ENCODE peak calls at places on chromosomes 6 and 20, in eight cellular contexts. C is Kasumi-1; G is cerebellar cortex; M is cardiac fibroblast; L is RWPE1; V is naive thymus-derived CD4-positive, alpha-beta T cell; W is stimulated activated CD4-positive, alpha-beta T cell treated with anti-CD3 and anti-CD28 coated beads, Interleukin-2, amount 100 ng/mL, for 48 hours; E is A549. K is an unnamed sample.

GRCh38 chr6:154488802-154489437 is 21.6 kb downstream of the CNKSR3 start:
- DNase-seq in C (no peak), G (no peak), M (peak), L (no peak), V (no peak), W (no peak), E (no peak), K (no peak)

GRCh38 chr6:33627876-33628275 is 6.8 kb downstream of the ITPR3 start:
- DNase-seq in C (no peak), G (no peak), M (no peak), L (no peak), V (no peak), W (no peak), E (no peak), K (no peak)

GRCh38 chr6:140274548-140274947 is 900.1 kb upstream of the CITED2 start:
- DNase-seq in C (no peak), G (no peak), M (no peak), L (no peak), V (no peak), W (no peak), E (no peak), K (no peak)

GRCh38 chr20:62476074-62476838 is 461 bp upstream of the GATA5 start:
- DNase-seq in C (no peak), G (no peak), M (no peak), L (no peak), V (no peak), W (no peak), E (no peak), K (no peak)

GRCh38 chr6:104473021-104473429 is 386.7 kb downstream of the HACE1 start:
- DNase-seq in C (no peak), G (peak), M (no peak), L (no peak), V (no peak), W (no peak), E (no peak), K (no peak)

GRCh38 chr6:85470023-85470410 is 20.1 kb downstream of the NT5E start:
- DNase-seq in C (peak), G (no peak), M (no peak), L (no peak), V (no peak), W (no peak), E (no peak), K (no peak)

GRCh38 chr6:36387440-36388303 is at the start of gene ETV7:
- DNase-seq in C (no peak), G (no peak), M (peak), L (peak), V (no peak), W (peak), E (no peak), K (no peak)

GRCh38 chr6:42279966-42280629 is 62.4 kb upstream of the MRPS10 start:
- DNase-seq in C (no peak), G (no peak), M (peak), L (peak), V (no peak), W (no peak), E (no peak), K (no peak)

GRCh38 chr6:127933137-127933536 is 32.3 kb upstream of the THEMIS start:
- DNase-seq in C (no peak), G (no peak), M (no peak), L (no peak), V (no peak), W (no peak), E (no peak), K (no peak)

K was measured in GF-D8.